ENCODE peak calls at places on chromosomes 5 and 9, in five cellular contexts. One of them, this sample, is unnamed. For H3K4me1, the result is how much of the 10 kb centered on the place peaks cover.

GRCh38 chr5:8517461-8517860 is 648.5 kb downstream of the MTRR start:
- DNase-seq in fibroblast of lung: peak
- DNase-seq in tibial artery: no peak
- DNase-seq in endothelial cell of umbilical vein: no peak
- DNase-seq in mesenchymal stem cell: peak
- DNase-seq in this sample: no peak

GRCh38 chr9:131678499-131679111 is 61.3 kb downstream of the RAPGEF1 start:
- DNase-seq in tibial artery: peak
- DNase-seq in mesenchymal stem cell: peak
- DNase-seq in endothelial cell of umbilical vein: peak
- DNase-seq in fibroblast of lung: peak
- DNase-seq in this sample: peak

GRCh38 chr5:16510123-16510522 is 44.5 kb upstream of the ZNF622 start:
- DNase-seq in mesenchymal stem cell: no peak
- DNase-seq in tibial artery: no peak
- DNase-seq in fibroblast of lung: no peak
- DNase-seq in endothelial cell of umbilical vein: no peak
- DNase-seq in this sample: no peak

GRCh38 chr9:87395804-87396458 is 101.7 kb upstream of the DAPK1 start:
- DNase-seq in fibroblast of lung: peak
- DNase-seq in mesenchymal stem cell: no peak
- DNase-seq in endothelial cell of umbilical vein: peak
- DNase-seq in tibial artery: no peak
- DNase-seq in this sample: no peak

GRCh38 chr5:178499352-178499751 is 90.8 kb downstream of the COL23A1 start:
- DNase-seq in mesenchymal stem cell: no peak
- DNase-seq in fibroblast of lung: no peak
- DNase-seq in tibial artery: no peak
- DNase-seq in endothelial cell of umbilical vein: no peak
- DNase-seq in this sample: no peak

GRCh38 chr9:37617837-37618236 is 25.4 kb upstream of the TOMM5 start:
- DNase-seq in mesenchymal stem cell: no peak
- DNase-seq in tibial artery: no peak
- DNase-seq in fibroblast of lung: no peak
- DNase-seq in endothelial cell of umbilical vein: no peak
- DNase-seq in this sample: no peak

GRCh38 chr9:37146372-37146771 is 26.0 kb downstream of the ZCCHC7 start:
- DNase-seq in tibial artery: no peak
- DNase-seq in fibroblast of lung: no peak
- DNase-seq in mesenchymal stem cell: peak
- DNase-seq in endothelial cell of umbilical vein: peak
- DNase-seq in this sample: no peak

GRCh38 chr5:134007581-134008256 is 2.9 kb upstream of the VDAC1 start:
- DNase-seq in fibroblast of lung: no peak
- DNase-seq in mesenchymal stem cell: no peak
- DNase-seq in tibial artery: no peak
- DNase-seq in endothelial cell of umbilical vein: no peak
- DNase-seq in this sample: no peak

GRCh38 chr5:93587919-93588585 is 5.0 kb downstream of the NR2F1 start:
- DNase-seq in endothelial cell of umbilical vein: no peak
- DNase-seq in mesenchymal stem cell: peak
- DNase-seq in tibial artery: no peak
- DNase-seq in fibroblast of lung: no peak
- DNase-seq in this sample: no peak

GRCh38 chr5:143714629-143715028 is 97.3 kb upstream of the HMHB1 start:
- DNase-seq in tibial artery: no peak
- DNase-seq in mesenchymal stem cell: peak
- DNase-seq in fibroblast of lung: no peak
- DNase-seq in endothelial cell of umbilical vein: no peak
- DNase-seq in this sample: no peak

GRCh38 chr5:61115968-61116367 is 46.3 kb downstream of the SMIM15 start:
- DNase-seq in fibroblast of lung: no peak
- DNase-seq in mesenchymal stem cell: no peak
- DNase-seq in endothelial cell of umbilical vein: no peak
- DNase-seq in tibial artery: no peak
- DNase-seq in this sample: no peak

GRCh38 chr9:84959339-84959738 is 289.8 kb downstream of the NTRK2 start:
- DNase-seq in endothelial cell of umbilical vein: no peak
- DNase-seq in fibroblast of lung: no peak
- DNase-seq in mesenchymal stem cell: no peak
- DNase-seq in tibial artery: no peak
- DNase-seq in this sample: no peak

GRCh38 chr9:136363606-136364368 is at the start of gene DNLZ:
- DNase-seq in endothelial cell of umbilical vein: peak
- DNase-seq in fibroblast of lung: peak
- DNase-seq in tibial artery: peak
- DNase-seq in mesenchymal stem cell: peak
- DNase-seq in this sample: peak

GRCh38 chr5:59089767-59090166 is 506.9 kb downstream of the RAB3C start:
- DNase-seq in tibial artery: no peak
- DNase-seq in fibroblast of lung: no peak
- DNase-seq in mesenchymal stem cell: no peak
- DNase-seq in endothelial cell of umbilical vein: no peak
- DNase-seq in this sample: no peak

GRCh38 chr9:75700252-75700640 is 190.2 kb upstream of the PCSK5 start:
- DNase-seq in fibroblast of lung: no peak
- DNase-seq in mesenchymal stem cell: no peak
- DNase-seq in endothelial cell of umbilical vein: no peak
- DNase-seq in tibial artery: no peak
- DNase-seq in this sample: no peak

GRCh38 chr9:105141448-105142101 is 102.9 kb upstream of the SLC44A1 start:
- DNase-seq in mesenchymal stem cell: no peak
- DNase-seq in fibroblast of lung: no peak
- DNase-seq in endothelial cell of umbilical vein: no peak
- DNase-seq in tibial artery: no peak
- DNase-seq in this sample: no peak

GRCh38 chr5:95620030-95620869 is at the start of gene GPR150:
- DNase-seq in endothelial cell of umbilical vein: peak
- DNase-seq in tibial artery: no peak
- DNase-seq in mesenchymal stem cell: peak
- DNase-seq in fibroblast of lung: no peak
- DNase-seq in this sample: no peak

GRCh38 chr9:137156567-137157375 is 13.1 kb downstream of the LRRC26 start:
- DNase-seq in fibroblast of lung: peak
- DNase-seq in tibial artery: no peak
- DNase-seq in mesenchymal stem cell: peak
- DNase-seq in endothelial cell of umbilical vein: peak
- DNase-seq in this sample: no peak

GRCh38 chr5:170314696-170315095 is 17.1 kb upstream of the LCP2 start:
- DNase-seq in endothelial cell of umbilical vein: no peak
- DNase-seq in fibroblast of lung: no peak
- DNase-seq in tibial artery: no peak
- DNase-seq in mesenchymal stem cell: no peak
- DNase-seq in this sample: no peak

GRCh38 chr5:53253421-53253871 is 143.9 kb upstream of the MOCS2 start:
- DNase-seq in tibial artery: no peak
- DNase-seq in endothelial cell of umbilical vein: no peak
- DNase-seq in fibroblast of lung: peak
- DNase-seq in mesenchymal stem cell: peak
- DNase-seq in this sample: no peak

GRCh38 chr9:96450613-96451544 is 910 bp downstream of the HABP4 start:
- DNase-seq in endothelial cell of umbilical vein: peak
- DNase-seq in mesenchymal stem cell: peak
- DNase-seq in fibroblast of lung: peak
- DNase-seq in tibial artery: peak
- DNase-seq in this sample: no peak

GRCh38 chr9:89878687-89879086 is 273.9 kb downstream of the GADD45G start:
- DNase-seq in endothelial cell of umbilical vein: no peak
- DNase-seq in fibroblast of lung: peak
- DNase-seq in tibial artery: peak
- DNase-seq in mesenchymal stem cell: peak
- DNase-seq in this sample: peak

GRCh38 chr9:85430659-85431370 is 310.9 kb downstream of the AGTPBP1 start:
- DNase-seq in endothelial cell of umbilical vein: peak
- DNase-seq in mesenchymal stem cell: no peak
- DNase-seq in fibroblast of lung: no peak
- DNase-seq in tibial artery: no peak
- DNase-seq in this sample: no peak

GRCh38 chr5:172543484-172544298 is 89.4 kb upstream of the SH3PXD2B start:
- DNase-seq in tibial artery: no peak
- DNase-seq in endothelial cell of umbilical vein: no peak
- DNase-seq in mesenchymal stem cell: no peak
- DNase-seq in fibroblast of lung: no peak
- DNase-seq in this sample: no peak

GRCh38 chr9:83030391-83031107 is 32.4 kb downstream of the RASEF start:
- DNase-seq in mesenchymal stem cell: no peak
- DNase-seq in fibroblast of lung: no peak
- DNase-seq in endothelial cell of umbilical vein: no peak
- DNase-seq in tibial artery: no peak
- DNase-seq in this sample: no peak

GRCh38 chr5:124561451-124561850 is 185.0 kb downstream of the ZNF608 start:
- DNase-seq in fibroblast of lung: no peak
- DNase-seq in endothelial cell of umbilical vein: no peak
- DNase-seq in tibial artery: no peak
- DNase-seq in mesenchymal stem cell: no peak
- DNase-seq in this sample: no peak

GRCh38 chr5:149320791-149321330 is 24.4 kb upstream of the GRPEL2 start:
- DNase-seq in mesenchymal stem cell: peak
- DNase-seq in tibial artery: peak
- DNase-seq in endothelial cell of umbilical vein: peak
- DNase-seq in fibroblast of lung: peak
- DNase-seq in this sample: no peak

GRCh38 chr5:61280766-61281427 is 51.2 kb upstream of the ZSWIM6 start:
- DNase-seq in mesenchymal stem cell: no peak
- DNase-seq in endothelial cell of umbilical vein: peak
- DNase-seq in fibroblast of lung: no peak
- DNase-seq in tibial artery: no peak
- DNase-seq in this sample: no peak

DNA sequence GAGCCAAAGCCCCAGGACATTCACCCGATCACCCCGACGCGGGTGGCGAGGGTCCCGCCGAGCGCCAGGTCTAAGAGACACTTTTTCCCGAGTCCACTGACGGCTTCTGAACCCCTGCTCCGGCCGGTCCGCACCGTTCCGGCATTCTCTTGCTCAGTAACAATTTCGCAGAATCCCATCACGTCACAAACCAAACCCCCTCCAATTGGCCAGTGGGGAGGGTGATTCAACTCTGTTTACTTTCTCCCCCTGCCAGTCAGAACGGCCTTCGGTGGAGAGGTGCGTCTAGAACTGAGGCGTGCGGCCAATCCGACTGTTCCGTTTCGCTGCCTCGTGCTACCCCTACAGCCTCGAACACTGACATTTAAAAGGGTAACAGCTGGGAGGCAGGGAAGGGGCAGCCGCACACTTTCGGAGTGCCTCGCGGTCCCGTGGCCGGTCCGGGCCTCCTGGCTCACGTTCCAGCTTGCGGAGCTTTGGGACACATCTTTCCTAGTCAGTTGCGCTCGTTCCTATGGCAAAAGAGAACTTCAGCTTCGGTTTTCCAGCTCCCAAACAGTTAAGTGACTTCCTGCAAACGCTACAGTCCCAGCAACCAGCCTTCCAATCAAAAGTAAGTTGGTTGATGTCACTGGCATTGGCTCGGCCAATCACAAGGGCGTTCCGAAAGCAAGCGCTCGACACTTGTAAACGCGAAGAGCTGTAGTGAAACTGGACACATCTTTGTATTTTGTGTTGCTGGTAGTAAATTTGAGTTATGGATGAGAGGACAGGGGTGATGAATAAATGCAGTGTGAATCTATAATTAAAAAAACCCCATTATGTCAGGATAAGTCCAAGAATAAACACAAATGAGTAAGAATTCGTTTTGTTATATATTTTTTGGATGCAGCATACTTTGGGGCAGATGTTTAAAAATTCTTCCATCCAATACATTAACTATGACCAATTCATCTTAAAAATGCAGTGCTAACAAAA is at the start of gene KLF9:
- DNase-seq in mesenchymal stem cell: peak
- DNase-seq in endothelial cell of umbilical vein: peak
- DNase-seq in tibial artery: peak
- DNase-seq in fibroblast of lung: peak
- DNase-seq in this sample: peak
- H3K4me1 ChIP-seq in mesenchymal stem cell: under half
- H3K4me1 ChIP-seq in endothelial cell of umbilical vein: under half
- H3K4me1 ChIP-seq in tibial artery: under half
- H3K4me1 ChIP-seq in fibroblast of lung: under half
- H3K4me1 ChIP-seq in this sample: under half

GRCh38 chr5:142325677-142326479 is 1.1 kb upstream of the SPRY4 start:
- DNase-seq in fibroblast of lung: peak
- DNase-seq in tibial artery: peak
- DNase-seq in mesenchymal stem cell: peak
- DNase-seq in endothelial cell of umbilical vein: peak
- DNase-seq in this sample: peak

GRCh38 chr5:142324377-142324870 is 397 bp downstream of the SPRY4 start:
- DNase-seq in tibial artery: peak
- DNase-seq in mesenchymal stem cell: no peak
- DNase-seq in endothelial cell of umbilical vein: no peak
- DNase-seq in fibroblast of lung: no peak
- DNase-seq in this sample: no peak

GRCh38 chr5:142326480-142326938 is 1.7 kb upstream of the SPRY4 start:
- DNase-seq in tibial artery: no peak
- DNase-seq in endothelial cell of umbilical vein: no peak
- DNase-seq in fibroblast of lung: peak
- DNase-seq in mesenchymal stem cell: no peak
- DNase-seq in this sample: no peak

GRCh38 chr5:142323480-142324376 is 1.1 kb downstream of the SPRY4 start:
- DNase-seq in tibial artery: peak
- DNase-seq in endothelial cell of umbilical vein: peak
- DNase-seq in fibroblast of lung: peak
- DNase-seq in mesenchymal stem cell: peak
- DNase-seq in this sample: no peak

GRCh38 chr5:142324871-142325676 is at the start of gene SPRY4:
- DNase-seq in fibroblast of lung: peak
- DNase-seq in endothelial cell of umbilical vein: peak
- DNase-seq in tibial artery: peak
- DNase-seq in mesenchymal stem cell: peak
- DNase-seq in this sample: peak
- H3K4me1 ChIP-seq in fibroblast of lung: under half
- H3K4me1 ChIP-seq in endothelial cell of umbilical vein: under half
- H3K4me1 ChIP-seq in tibial artery: under half
- H3K4me1 ChIP-seq in mesenchymal stem cell: under half
- H3K4me1 ChIP-seq in this sample: under half

GRCh38 chr9:35646583-35647265 is 4.0 kb downstream of the SIT1 start:
- DNase-seq in tibial artery: peak
- DNase-seq in endothelial cell of umbilical vein: peak
- DNase-seq in mesenchymal stem cell: peak
- DNase-seq in fibroblast of lung: peak
- DNase-seq in this sample: peak
- H3K4me1 ChIP-seq in tibial artery: under half
- H3K4me1 ChIP-seq in endothelial cell of umbilical vein: under half
- H3K4me1 ChIP-seq in mesenchymal stem cell: under half
- H3K4me1 ChIP-seq in fibroblast of lung: under half
- H3K4me1 ChIP-seq in this sample: half or more

GRCh38 chr5:83474170-83474796 is 2.7 kb downstream of the VCAN start:
- DNase-seq in tibial artery: peak
- DNase-seq in mesenchymal stem cell: peak
- DNase-seq in endothelial cell of umbilical vein: no peak
- DNase-seq in fibroblast of lung: peak
- DNase-seq in this sample: peak
- H3K4me1 ChIP-seq in tibial artery: under half
- H3K4me1 ChIP-seq in mesenchymal stem cell: under half
- H3K4me1 ChIP-seq in endothelial cell of umbilical vein: under half
- H3K4me1 ChIP-seq in fibroblast of lung: under half
- H3K4me1 ChIP-seq in this sample: under half

DNA sequence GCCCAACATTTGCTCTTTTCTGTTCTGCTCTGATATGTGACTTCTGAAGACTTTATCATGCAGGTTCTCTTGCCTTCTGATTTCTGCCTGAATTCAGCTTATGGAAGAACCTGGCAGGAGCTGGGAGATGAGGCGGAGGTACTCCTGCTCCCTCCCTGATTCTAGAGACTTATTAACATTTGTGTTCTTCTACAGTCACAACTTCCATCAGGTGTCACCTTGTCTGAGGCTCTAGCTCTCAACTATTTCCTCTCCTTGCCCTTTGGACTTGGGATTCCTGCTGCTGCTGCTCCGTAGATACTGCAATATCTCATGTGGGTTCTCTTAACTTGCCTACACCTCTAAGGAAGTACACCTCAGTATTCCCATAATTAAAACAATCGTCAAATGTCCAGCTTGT is 21.1 kb downstream of the ANXA1 start:
- DNase-seq in tibial artery: no peak
- DNase-seq in endothelial cell of umbilical vein: no peak
- DNase-seq in fibroblast of lung: no peak
- DNase-seq in mesenchymal stem cell: no peak
- DNase-seq in this sample: no peak
- H3K4me1 ChIP-seq in tibial artery: under half
- H3K4me1 ChIP-seq in endothelial cell of umbilical vein: under half
- H3K4me1 ChIP-seq in fibroblast of lung: under half
- H3K4me1 ChIP-seq in mesenchymal stem cell: under half
- H3K4me1 ChIP-seq in this sample: under half

This sample was measured in thoracic aorta.